ENCODE peak calls at places on chromosome 22, in six cellular contexts. One of them, this sample, is unnamed.

GRCh38 chr22:36234919-36235318 is 4.4 kb downstream of the APOL2 start:
- DNase-seq in activated T-cell treated with anti-CD3 and anti-CD28 coated beads, Interleukin-2, amount 50 U/mL, for 72 hours: no peak
- DNase-seq in memory B cell: no peak
- DNase-seq in T-helper 2 cell treated with Interferon-gamma antibody and Interleukin-4, amounts not matched to agents 5 μg/mL and 100 μg/mL, for 36 hours: no peak
- DNase-seq in spleen: no peak
- DNase-seq in stimulated activated CD4-positive, alpha-beta T cell treated with anti-CD3 and anti-CD28 coated beads, Interleukin-1b, Interleukin-23, amount 100 ng/mL, for 4 hours: no peak
- DNase-seq in this sample: no peak

GRCh38 chr22:26401726-26402125 is 27.3 kb upstream of the ASPHD2 start:
- DNase-seq in activated T-cell treated with anti-CD3 and anti-CD28 coated beads, Interleukin-2, amount 50 U/mL, for 72 hours: no peak
- DNase-seq in memory B cell: no peak
- DNase-seq in T-helper 2 cell treated with Interferon-gamma antibody and Interleukin-4, amounts not matched to agents 5 μg/mL and 100 μg/mL, for 36 hours: no peak
- DNase-seq in spleen: no peak
- DNase-seq in stimulated activated CD4-positive, alpha-beta T cell treated with anti-CD3 and anti-CD28 coated beads, Interleukin-1b, Interleukin-23, amount 100 ng/mL, for 4 hours: no peak
- DNase-seq in this sample: no peak

GRCh38 chr22:29816128-29816527 is 21.9 kb downstream of the ASCC2 start:
- DNase-seq in activated T-cell treated with anti-CD3 and anti-CD28 coated beads, Interleukin-2, amount 50 U/mL, for 72 hours: no peak
- DNase-seq in memory B cell: no peak
- DNase-seq in T-helper 2 cell treated with Interferon-gamma antibody and Interleukin-4, amounts not matched to agents 5 μg/mL and 100 μg/mL, for 36 hours: no peak
- DNase-seq in spleen: no peak
- DNase-seq in stimulated activated CD4-positive, alpha-beta T cell treated with anti-CD3 and anti-CD28 coated beads, Interleukin-1b, Interleukin-23, amount 100 ng/mL, for 4 hours: no peak
- DNase-seq in this sample: peak

GRCh38 chr22:47197735-47198500 is 435.5 kb downstream of the TBC1D22A start:
- DNase-seq in activated T-cell treated with anti-CD3 and anti-CD28 coated beads, Interleukin-2, amount 50 U/mL, for 72 hours: no peak
- DNase-seq in memory B cell: no peak
- DNase-seq in T-helper 2 cell treated with Interferon-gamma antibody and Interleukin-4, amounts not matched to agents 5 μg/mL and 100 μg/mL, for 36 hours: no peak
- DNase-seq in spleen: peak
- DNase-seq in stimulated activated CD4-positive, alpha-beta T cell treated with anti-CD3 and anti-CD28 coated beads, Interleukin-1b, Interleukin-23, amount 100 ng/mL, for 4 hours: no peak
- DNase-seq in this sample: no peak

GRCh38 chr22:42648368-42649260 is 578 bp downstream of the CYB5R3 start:
- DNase-seq in activated T-cell treated with anti-CD3 and anti-CD28 coated beads, Interleukin-2, amount 50 U/mL, for 72 hours: no peak
- DNase-seq in memory B cell: no peak
- DNase-seq in T-helper 2 cell treated with Interferon-gamma antibody and Interleukin-4, amounts not matched to agents 5 μg/mL and 100 μg/mL, for 36 hours: peak
- DNase-seq in spleen: peak
- DNase-seq in stimulated activated CD4-positive, alpha-beta T cell treated with anti-CD3 and anti-CD28 coated beads, Interleukin-1b, Interleukin-23, amount 100 ng/mL, for 4 hours: no peak
- DNase-seq in this sample: peak

GRCh38 chr22:48354082-48354481 is 1473.6 kb downstream of the BRD1 start:
- DNase-seq in activated T-cell treated with anti-CD3 and anti-CD28 coated beads, Interleukin-2, amount 50 U/mL, for 72 hours: no peak
- DNase-seq in memory B cell: no peak
- DNase-seq in T-helper 2 cell treated with Interferon-gamma antibody and Interleukin-4, amounts not matched to agents 5 μg/mL and 100 μg/mL, for 36 hours: no peak
- DNase-seq in spleen: peak
- DNase-seq in stimulated activated CD4-positive, alpha-beta T cell treated with anti-CD3 and anti-CD28 coated beads, Interleukin-1b, Interleukin-23, amount 100 ng/mL, for 4 hours: no peak
- DNase-seq in this sample: no peak

GRCh38 chr22:37932821-37933578 is 20.4 kb downstream of the C22orf23 start:
- DNase-seq in activated T-cell treated with anti-CD3 and anti-CD28 coated beads, Interleukin-2, amount 50 U/mL, for 72 hours: no peak
- DNase-seq in memory B cell: no peak
- DNase-seq in T-helper 2 cell treated with Interferon-gamma antibody and Interleukin-4, amounts not matched to agents 5 μg/mL and 100 μg/mL, for 36 hours: no peak
- DNase-seq in spleen: no peak
- DNase-seq in stimulated activated CD4-positive, alpha-beta T cell treated with anti-CD3 and anti-CD28 coated beads, Interleukin-1b, Interleukin-23, amount 100 ng/mL, for 4 hours: no peak
- DNase-seq in this sample: peak

GRCh38 chr22:32905400-32905799 is 103.9 kb downstream of the TIMP3 start:
- DNase-seq in activated T-cell treated with anti-CD3 and anti-CD28 coated beads, Interleukin-2, amount 50 U/mL, for 72 hours: no peak
- DNase-seq in memory B cell: no peak
- DNase-seq in T-helper 2 cell treated with Interferon-gamma antibody and Interleukin-4, amounts not matched to agents 5 μg/mL and 100 μg/mL, for 36 hours: no peak
- DNase-seq in spleen: no peak
- DNase-seq in stimulated activated CD4-positive, alpha-beta T cell treated with anti-CD3 and anti-CD28 coated beads, Interleukin-1b, Interleukin-23, amount 100 ng/mL, for 4 hours: no peak
- DNase-seq in this sample: no peak